ENCODE peak calls at places on chromosomes 7 and 10, in eight cellular contexts. X, D, R, F, P, J, V and Y are unnamed samples.

GRCh38 chr7:97024209-97025129 is at the start of gene DLX5:
- DNase-seq in X (peak), D (no peak), R (no peak), F (no peak), P (peak), J (peak), V (no peak), Y (peak)

GRCh38 chr10:44926771-44927751 is 15.9 kb downstream of the TMEM72 start:
- DNase-seq in X (no peak), D (no peak), R (peak), F (no peak), P (no peak), J (peak), V (no peak), Y (no peak)

GRCh38 chr10:73627300-73627699 is 14.0 kb downstream of the MYOZ1 start:
- DNase-seq in X (no peak), D (no peak), R (no peak), F (no peak), P (no peak), J (no peak), V (no peak), Y (no peak)

GRCh38 chr7:47083476-47084250 is 498.2 kb downstream of the TNS3 start:
- DNase-seq in X (no peak), D (no peak), R (no peak), F (no peak), P (no peak), J (no peak), V (no peak), Y (no peak)

GRCh38 chr10:13587367-13587766 is 602 bp downstream of the PRPF18 start:
- DNase-seq in X (no peak), D (no peak), R (no peak), F (no peak), P (no peak), J (peak), V (no peak), Y (no peak)

GRCh38 chr7:89001306-89001705 is 205.8 kb upstream of the TEX47 start:
- DNase-seq in X (no peak), D (no peak), R (no peak), F (no peak), P (no peak), J (no peak), V (no peak), Y (no peak)

GRCh38 chr10:113285291-113285690 is 267.6 kb upstream of the HABP2 start:
- DNase-seq in X (no peak), D (no peak), R (no peak), F (no peak), P (no peak), J (no peak), V (no peak), Y (no peak)

GRCh38 chr7:142790565-142790964 is 19.8 kb downstream of the PRSS2 start:
- DNase-seq in X (no peak), D (peak), R (no peak), F (no peak), P (peak), J (no peak), V (no peak), Y (no peak)

GRCh38 chr10:20221353-20221752 is 405.1 kb downstream of the PLXDC2 start:
- DNase-seq in X (no peak), D (no peak), R (no peak), F (no peak), P (no peak), J (no peak), V (no peak), Y (no peak)

GRCh38 chr7:119665791-119666190 is 607.2 kb upstream of the KCND2 start:
- DNase-seq in X (no peak), D (no peak), R (no peak), F (no peak), P (no peak), J (no peak), V (no peak), Y (no peak)

GRCh38 chr7:39091774-39092173 is 114.1 kb downstream of the POU6F2 start:
- DNase-seq in X (no peak), D (no peak), R (no peak), F (no peak), P (no peak), J (no peak), V (no peak), Y (no peak)

GRCh38 chr10:60367431-60367830 is 22.2 kb downstream of the ANK3 start:
- DNase-seq in X (no peak), D (no peak), R (no peak), F (no peak), P (no peak), J (no peak), V (no peak), Y (no peak)

GRCh38 chr10:79379512-79380124 is 32.3 kb downstream of the PPIF start:
- DNase-seq in X (no peak), D (no peak), R (no peak), F (no peak), P (no peak), J (no peak), V (no peak), Y (peak)

GRCh38 chr7:74343281-74344127 is 54.3 kb downstream of the CLIP2 start:
- DNase-seq in X (no peak), D (peak), R (no peak), F (no peak), P (peak), J (no peak), V (peak), Y (no peak)

GRCh38 chr10:130745251-130745650 is 566.3 kb downstream of the TCERG1L start:
- DNase-seq in X (no peak), D (no peak), R (no peak), F (no peak), P (no peak), J (no peak), V (no peak), Y (no peak)

GRCh38 chr7:95840953-95841950 is 68.9 kb downstream of the DYNC1I1 start:
- DNase-seq in X (no peak), D (no peak), R (no peak), F (no peak), P (peak), J (peak), V (peak), Y (no peak)

GRCh38 chr10:75572478-75572877 is 141.1 kb downstream of the LRMDA start:
- DNase-seq in X (no peak), D (no peak), R (no peak), F (no peak), P (no peak), J (no peak), V (no peak), Y (no peak)

GRCh38 chr7:23696916-23697441 is 13.0 kb upstream of the STK31 start:
- DNase-seq in X (peak), D (peak), R (no peak), F (no peak), P (peak), J (peak), V (peak), Y (peak)

GRCh38 chr7:90271753-90272152 is 26.8 kb downstream of the CFAP69 start:
- DNase-seq in X (no peak), D (no peak), R (no peak), F (no peak), P (peak), J (peak), V (no peak), Y (no peak)

GRCh38 chr7:139118234-139118802 is 8.8 kb upstream of the ZC3HAV1 start:
- DNase-seq in X (no peak), D (peak), R (no peak), F (peak), P (peak), J (peak), V (peak), Y (no peak)
- H3K4me3 ChIP-seq in X (no peak), D (peak), R (no peak), F (no peak), P (peak), J (no peak), V (no peak), Y (no peak)

DNA sequence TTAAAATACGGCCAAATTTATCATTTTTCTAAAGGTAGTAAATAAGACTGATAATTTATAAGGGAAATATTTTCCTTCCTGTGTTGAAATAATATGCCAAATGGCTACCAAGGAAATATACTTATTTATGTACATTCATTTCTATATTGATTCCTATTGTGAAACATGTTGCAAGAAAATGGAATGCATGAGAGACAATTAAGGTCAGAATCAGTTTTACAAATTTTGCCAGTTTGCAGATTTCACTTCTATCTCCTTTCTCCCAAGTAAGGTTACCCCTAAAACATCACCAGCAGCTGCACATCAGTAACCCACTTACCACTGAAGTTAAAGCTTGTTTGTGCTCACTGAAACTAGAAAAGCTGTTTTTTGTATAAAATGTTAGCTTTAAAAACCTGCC is 19.2 kb upstream of the REEP3 start:
- DNase-seq in X (no peak), D (no peak), R (no peak), F (no peak), P (no peak), J (no peak), V (no peak), Y (no peak)
- H3K27ac ChIP-seq in X (no peak), D (no peak), R (no peak), F (no peak), P (no peak), J (no peak), V (no peak), Y (no peak)

GRCh38 chr10:17024461-17024860 is 105.2 kb downstream of the CUBN start:
- DNase-seq in X (no peak), D (no peak), R (no peak), F (no peak), P (no peak), J (no peak), V (no peak), Y (no peak)

GRCh38 chr10:17021661-17022060 is 108.0 kb downstream of the CUBN start:
- DNase-seq in X (no peak), D (no peak), R (no peak), F (no peak), P (no peak), J (no peak), V (no peak), Y (no peak)

GRCh38 chr10:17022399-17022798 is 107.2 kb downstream of the CUBN start:
- DNase-seq in X (no peak), D (no peak), R (no peak), F (no peak), P (no peak), J (no peak), V (no peak), Y (peak)

GRCh38 chr10:17022898-17023297 is 106.7 kb downstream of the CUBN start:
- DNase-seq in X (no peak), D (no peak), R (no peak), F (no peak), P (no peak), J (no peak), V (no peak), Y (no peak)

GRCh38 chr10:17023386-17024298 is 106.0 kb downstream of the CUBN start:
- DNase-seq in X (peak), D (peak), R (no peak), F (no peak), P (peak), J (peak), V (peak), Y (no peak)
- H3K4me3 ChIP-seq in X (no peak), D (no peak), R (peak), F (no peak), P (no peak), J (no peak), V (no peak), Y (no peak)

DNA sequence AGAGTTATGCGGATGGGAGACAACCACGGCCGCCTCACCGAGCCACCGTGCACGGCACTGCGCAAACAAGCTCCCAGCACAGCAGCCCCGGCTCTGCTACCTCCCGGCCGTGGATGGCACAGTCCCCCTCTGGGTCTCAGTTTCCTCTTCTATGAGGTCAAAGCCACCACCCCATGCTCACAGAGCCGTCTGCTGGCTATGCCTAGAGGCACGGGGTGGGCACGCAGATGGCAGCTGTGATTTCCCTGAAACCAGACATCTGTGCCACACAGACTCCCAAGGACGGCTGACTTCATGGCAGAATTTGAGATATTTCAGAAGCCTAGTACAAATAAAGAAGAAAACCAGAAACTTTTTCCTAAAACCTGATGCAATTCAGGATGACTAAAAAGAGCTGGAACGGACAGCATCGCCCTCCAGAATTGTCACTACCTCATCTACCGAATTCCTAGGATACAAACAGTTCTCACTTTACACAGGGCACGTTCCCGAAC is 73.2 kb downstream of the AMZ1 start:
- DNase-seq in X (no peak), D (no peak), R (no peak), F (no peak), P (no peak), J (no peak), V (no peak), Y (no peak)
- H3K27ac ChIP-seq in X (peak), D (no peak), R (no peak), F (no peak), P (no peak), J (no peak), V (peak), Y (no peak)

GRCh38 chr7:31053986-31054385 is 1.9 kb downstream of the ADCYAP1R1 start:
- DNase-seq in X (no peak), D (no peak), R (no peak), F (no peak), P (no peak), J (no peak), V (no peak), Y (no peak)

GRCh38 chr7:31052504-31052840 is 364 bp downstream of the ADCYAP1R1 start:
- DNase-seq in X (no peak), D (no peak), R (no peak), F (no peak), P (no peak), J (no peak), V (no peak), Y (no peak)

GRCh38 chr7:31051598-31052503 is at the start of gene ADCYAP1R1:
- DNase-seq in X (peak), D (no peak), R (no peak), F (no peak), P (no peak), J (no peak), V (no peak), Y (peak)

GRCh38 chr7:31054608-31055273 is 2.6 kb downstream of the ADCYAP1R1 start:
- DNase-seq in X (no peak), D (no peak), R (no peak), F (no peak), P (no peak), J (no peak), V (no peak), Y (no peak)

GRCh38 chr7:31052841-31053601 is 913 bp downstream of the ADCYAP1R1 start:
- DNase-seq in X (no peak), D (no peak), R (no peak), F (no peak), P (no peak), J (no peak), V (no peak), Y (no peak)
- H3K4me3 ChIP-seq in X (peak), D (no peak), R (peak), F (no peak), P (no peak), J (no peak), V (peak), Y (peak)